ENCODE peak calls at places on chromosomes 4 and X, in eight cellular contexts. I is astrocyte, Z is H9, E is fibroblast of lung, V is endothelial cell of umbilical vein, H is GM23338, P is keratinocyte, O is MM.1S. R is an unnamed sample.
A peak's percentile ranks its signal among the peaks of the same experiment; 100 is the strongest.

GRCh38 chr4:99610605-99611172 is 36.1 kb downstream of the MTTP start:
- DNase-seq in E (peak; percentile 34), V (no peak), O (no peak), P (no peak), Z (no peak), H (no peak), I (peak; percentile 18), R (no peak)

GRCh38 chrX:96715412-96715940 is 30.8 kb downstream of the DIAPH2 start:
- DNase-seq in V (no peak), H (no peak), I (peak; percentile 8), E (peak; percentile 22), O (no peak), Z (no peak), P (no peak), R (no peak)

GRCh38 chr4:10180927-10181744 is 64.5 kb upstream of the WDR1 start:
- DNase-seq in E (peak; percentile 7), O (peak; percentile 37), P (no peak), H (no peak), V (peak; percentile 55), Z (no peak), I (no peak), R (no peak)

GRCh38 chr4:190019023-190019858 is 7.8 kb downstream of the FRG2 start:
- DNase-seq in E (no peak), V (no peak), I (no peak), P (no peak), O (no peak), H (peak; percentile 69), Z (peak; percentile 33), R (no peak)

GRCh38 chrX:7132335-7133035 is 15.0 kb upstream of the STS start:
- DNase-seq in Z (peak; percentile 65), P (peak; percentile 89), E (peak; percentile 79), I (peak; percentile 73), H (peak; percentile 71), V (peak; percentile 71), O (no peak), R (peak; percentile 79)

GRCh38 chr4:8225704-8226443 is 26.8 kb downstream of the SH3TC1 start:
- DNase-seq in P (no peak), V (no peak), I (peak; percentile 16), H (peak; percentile 59), E (peak; percentile 39), O (no peak), Z (peak; percentile 52), R (no peak)

GRCh38 chr4:56907009-56907408 is 691 bp upstream of the REST start:
- DNase-seq in V (no peak), I (no peak), Z (peak; percentile 63), P (no peak), O (no peak), E (no peak), H (peak; percentile 48), R (peak; percentile 19)

GRCh38 chrX:77899081-77899828 is at the start of gene COX7B:
- DNase-seq in H (peak; percentile 96), Z (peak; percentile 72), I (peak; percentile 89), O (peak; percentile 97), V (peak; percentile 94), P (peak; percentile 59), E (peak; percentile 92), R (peak; percentile 91)

GRCh38 chrX:97616883-97617510 is 733.3 kb downstream of the RPA4 start:
- DNase-seq in P (peak; percentile 36), O (peak; percentile 79), I (peak; percentile 58), H (no peak), V (peak; percentile 77), Z (no peak), E (peak; percentile 71), R (peak; percentile 44)

DNA sequence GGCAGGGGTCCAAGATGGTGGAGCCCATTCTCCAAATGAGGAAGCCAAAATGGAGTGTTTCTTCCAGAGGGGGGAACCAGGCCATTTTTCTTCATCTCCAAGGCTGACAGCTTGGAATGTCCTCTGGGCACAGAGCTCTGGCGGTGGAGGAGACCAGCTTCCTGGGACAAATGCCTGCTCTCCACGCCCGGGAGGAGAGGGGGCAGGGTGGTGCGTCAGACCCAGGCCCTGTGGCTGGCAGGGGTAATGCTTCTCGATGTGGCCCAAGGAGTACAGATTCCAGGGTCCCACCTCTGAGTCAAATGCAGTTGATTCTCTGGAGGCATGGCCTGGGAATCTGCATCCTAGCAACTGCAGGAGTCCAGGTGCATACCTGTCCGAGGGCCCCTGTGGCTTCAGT is 44.6 kb upstream of the ADRA2C start:
- DNase-seq in I (no peak), E (no peak), Z (no peak), P (no peak), V (no peak), O (no peak), H (no peak), R (no peak)
- H4K20me1 ChIP-seq in I (no peaks in the 10 kb centered on the region), E (no peaks in the 10 kb centered on the region), Z (no peaks in the 10 kb centered on the region), P (no peaks in the 10 kb centered on the region), V (no peaks in the 10 kb centered on the region), O (no peaks in the 10 kb centered on the region), H (no peaks in the 10 kb centered on the region), R (no peaks in the 10 kb centered on the region)

GRCh38 chr4:183260491-183261151 is 59.5 kb downstream of the CLDN22 start:
- DNase-seq in H (no peak), Z (no peak), E (no peak), I (no peak), P (no peak), O (no peak), V (no peak), R (peak; percentile 67)

GRCh38 chr4:183262776-183263100 is 57.3 kb downstream of the CLDN22 start:
- DNase-seq in V (no peak), Z (no peak), H (no peak), E (no peak), P (no peak), I (no peak), O (no peak), R (no peak)

GRCh38 chr4:183264614-183265013 is 55.5 kb downstream of the CLDN22 start:
- DNase-seq in V (no peak), E (peak; percentile 71), O (no peak), Z (no peak), I (peak; percentile 62), P (no peak), H (no peak), R (no peak)

GRCh38 chr4:183266386-183266785 is 53.7 kb downstream of the CLDN22 start:
- DNase-seq in H (no peak), O (no peak), Z (no peak), P (no peak), V (no peak), I (no peak), E (peak; percentile 31), R (no peak)

GRCh38 chr4:183261953-183262775 is 57.9 kb downstream of the CLDN22 start:
- DNase-seq in I (peak; percentile 37), E (peak; percentile 65), P (peak; percentile 33), H (peak; percentile 91), Z (peak; percentile 76), V (peak; percentile 74), O (peak; percentile 82), R (peak; percentile 91)
- H3K4me1 ChIP-seq in I (peaks cover 3% of the 10 kb centered on the region), E (peaks cover 15% of the 10 kb centered on the region), P (no peaks in the 10 kb centered on the region), H (peaks cover 12% of the 10 kb centered on the region), Z (no peaks in the 10 kb centered on the region), V (no peaks in the 10 kb centered on the region), O (peaks cover 4% of the 10 kb centered on the region), R (peaks cover 16% of the 10 kb centered on the region)

GRCh38 chrX:30327762-30328161 is 18.6 kb upstream of the NR0B1 start:
- DNase-seq in V (no peak), Z (no peak), H (peak; percentile 9), I (no peak), O (no peak), E (no peak), P (no peak), R (no peak)
- TF ChIP-seq CTCF in V (no peak), Z (peak; percentile 37), H (no peak), I (no peak), O (no peak), E (no peak), P (no peak), R (no peak)

DNA sequence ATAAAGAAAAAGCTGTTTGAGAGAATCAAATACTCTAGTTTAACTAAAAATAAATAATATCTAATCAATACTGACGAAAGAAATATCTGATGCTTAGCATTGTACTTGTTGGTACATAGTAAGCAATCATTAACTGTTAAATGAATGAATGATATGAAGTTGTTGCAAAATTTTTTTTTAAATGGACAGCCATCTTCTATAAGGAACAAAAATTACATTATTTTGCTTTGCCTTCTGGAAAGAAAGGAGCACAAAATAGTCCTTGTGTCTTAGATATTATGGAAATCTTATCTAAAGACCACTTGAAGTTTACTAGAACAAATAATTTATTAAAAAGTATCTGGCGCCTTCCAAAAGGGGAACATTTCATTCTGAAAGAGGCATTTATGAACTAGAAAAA is 4.5 kb downstream of the NFKB1 start:
- DNase-seq in P (no peak), H (no peak), V (no peak), E (no peak), O (no peak), I (no peak), Z (no peak), R (no peak)
- H4K20me1 ChIP-seq in P (no peaks in the 10 kb centered on the region), H (no peaks in the 10 kb centered on the region), V (peaks cover 16% of the 10 kb centered on the region), E (no peaks in the 10 kb centered on the region), O (peaks cover 33% of the 10 kb centered on the region), I (peaks cover 64% of the 10 kb centered on the region), Z (no peaks in the 10 kb centered on the region), R (peaks cover 1% of the 10 kb centered on the region)

GRCh38 chr4:2860391-2861348 is 17.0 kb downstream of the ADD1 start:
- DNase-seq in E (peak; percentile 65), I (peak; percentile 56), O (no peak), H (peak; percentile 71), Z (peak; percentile 37), P (no peak), V (peak; percentile 82), R (no peak)
- H3K4me1 ChIP-seq in E (peaks cover 23% of the 10 kb centered on the region), I (peaks cover 31% of the 10 kb centered on the region), O (peaks cover 22% of the 10 kb centered on the region), H (peaks cover 45% of the 10 kb centered on the region), Z (peaks cover 18% of the 10 kb centered on the region), P (peaks cover 12% of the 10 kb centered on the region), V (peaks cover 55% of the 10 kb centered on the region), R (peaks cover 54% of the 10 kb centered on the region)

R was measured in hepatocyte.